ENCODE peak calls at places on chromosome 7, in nine cellular contexts. F is Kasumi-1; K is AG08395; D is GM12865; I is neural crest cell; L is fibroblast of mammary gland; S is fibroblast of the aortic adventitia; B is lower leg skin; C is stimulated activated CD4-positive, alpha-beta T cell treated with anti-CD3 and anti-CD28 coated beads, Interleukin-2, amount 100 ng/mL, for 24 hours. X is an unnamed sample.

GRCh38 chr7:90210925-90211324 is 615 bp upstream of the STEAP2 start:
- DNase-seq in F (no peak), K (no peak), D (no peak), I (no peak), L (no peak), S (no peak), B (no peak), C (no peak), X (no peak)

GRCh38 chr7:108245523-108246226 is 115.5 kb upstream of the LAMB4 start:
- DNase-seq in F (no peak), K (no peak), D (no peak), I (no peak), L (no peak), S (no peak), B (no peak), C (no peak), X (peak; percentile 94)

GRCh38 chr7:134693256-134693655 is 46.6 kb downstream of the BPGM start:
- DNase-seq in F (no peak), K (peak; percentile 94), D (no peak), I (no peak), L (peak; percentile 97), S (peak; percentile 95), B (peak; percentile 86), C (no peak), X (peak; percentile 73)

GRCh38 chr7:3260425-3260762 is 40.7 kb upstream of the SDK1 start:
- DNase-seq in F (no peak), K (peak; percentile 44), D (no peak), I (no peak), L (peak; percentile 69), S (peak; percentile 81), B (no peak), C (no peak), X (peak; percentile 82)

GRCh38 chr7:92836489-92837213 is at the start of gene CDK6:
- DNase-seq in F (peak; percentile 76), K (peak; percentile 72), D (peak; percentile 84), I (peak; percentile 47), L (peak; percentile 42), S (peak; percentile 25), B (peak; percentile 93), C (peak; percentile 71), X (peak; percentile 87)

GRCh38 chr7:34756025-34756437 is 98.0 kb downstream of the NPSR1 start:
- DNase-seq in F (no peak), K (no peak), D (no peak), I (no peak), L (no peak), S (no peak), B (no peak), C (no peak), X (no peak)

GRCh38 chr7:43328785-43329380 is 216.4 kb downstream of the HECW1 start:
- DNase-seq in F (no peak), K (no peak), D (no peak), I (no peak), L (no peak), S (no peak), B (no peak), C (no peak), X (no peak)

GRCh38 chr7:108030536-108030935 is 27.6 kb upstream of the LAMB1 start:
- DNase-seq in F (no peak), K (peak; percentile 39), D (no peak), I (no peak), L (peak; percentile 51), S (no peak), B (no peak), C (no peak), X (no peak)

GRCh38 chr7:15556706-15557105 is 5.1 kb downstream of the AGMO start:
- DNase-seq in F (no peak), K (no peak), D (no peak), I (no peak), L (no peak), S (no peak), B (no peak), C (no peak), X (no peak)

GRCh38 chr7:105210721-105211205 is 178.0 kb downstream of the SRPK2 start:
- DNase-seq in F (no peak), K (no peak), D (peak; percentile 71), I (no peak), L (no peak), S (peak; percentile 72), B (no peak), C (no peak), X (no peak)

GRCh38 chr7:26083113-26083512 is 68.9 kb upstream of the NFE2L3 start:
- DNase-seq in F (no peak), K (no peak), D (no peak), I (no peak), L (peak; percentile 5), S (no peak), B (no peak), C (no peak), X (no peak)

GRCh38 chr7:148773344-148773743 is 74.6 kb downstream of the CUL1 start:
- DNase-seq in F (peak; percentile 89), K (no peak), D (peak; percentile 56), I (no peak), L (no peak), S (no peak), B (no peak), C (peak; percentile 24), X (no peak)

GRCh38 chr7:147279516-147279915 is 1162.9 kb downstream of the CNTNAP2 start:
- DNase-seq in F (no peak), K (no peak), D (no peak), I (no peak), L (no peak), S (no peak), B (no peak), C (no peak), X (no peak)

X was measured in myocyte.